ENCODE peak calls at places on chromosomes 3 and 15, in seven cellular contexts. M is pancreas; V is breast epithelium; W is right atrium auricular region; Q is A549; D is epithelial cell of esophagus; B is CD4-positive, alpha-beta T cell. T is an unnamed sample.

GRCh38 chr3:142337994-142338393 is 109.8 kb downstream of the XRN1 start:
- DNase-seq in M (no peak), V (no peak), W (no peak), Q (no peak), D (no peak), B (no peak), T (no peak)

GRCh38 chr3:55877703-55878102 is 390.6 kb upstream of the WNT5A start:
- DNase-seq in M (no peak), V (no peak), W (no peak), Q (no peak), D (no peak), B (no peak), T (no peak)

GRCh38 chr3:11434017-11434526 is 161.9 kb downstream of the ATG7 start:
- DNase-seq in M (no peak), V (no peak), W (peak), Q (no peak), D (peak), B (no peak), T (no peak)

GRCh38 chr3:34568766-34569165 is 770.3 kb downstream of the PDCD6IP start:
- DNase-seq in M (no peak), V (no peak), W (no peak), Q (no peak), D (no peak), B (no peak), T (no peak)

GRCh38 chr15:80210612-80211554 is 41.1 kb downstream of the CTXND1 start:
- DNase-seq in M (no peak), V (no peak), W (peak), Q (no peak), D (no peak), B (no peak), T (peak)

GRCh38 chr15:57415559-57415958 is 39.3 kb downstream of the CGNL1 start:
- DNase-seq in M (no peak), V (no peak), W (peak), Q (no peak), D (no peak), B (no peak), T (no peak)

GRCh38 chr15:74432968-74433591 is 678 bp downstream of the SEMA7A start:
- DNase-seq in M (no peak), V (no peak), W (no peak), Q (no peak), D (no peak), B (no peak), T (no peak)

GRCh38 chr3:183116051-183116614 is 16.8 kb upstream of the MCCC1 start:
- DNase-seq in M (peak), V (no peak), W (no peak), Q (peak), D (peak), B (peak), T (peak)

GRCh38 chr3:118817748-118818165 is 216.9 kb downstream of the IGSF11 start:
- DNase-seq in M (no peak), V (no peak), W (no peak), Q (peak), D (peak), B (peak), T (no peak)

GRCh38 chr3:59248976-59249375 is 199.2 kb upstream of the CFAP20DC start:
- DNase-seq in M (no peak), V (no peak), W (no peak), Q (no peak), D (no peak), B (no peak), T (no peak)

GRCh38 chr3:197234947-197235914 is 63.2 kb downstream of the DLG1 start:
- DNase-seq in M (no peak), V (no peak), W (no peak), Q (no peak), D (peak), B (no peak), T (no peak)

GRCh38 chr3:30680789-30681188 is 74.4 kb downstream of the TGFBR2 start:
- DNase-seq in M (no peak), V (no peak), W (no peak), Q (no peak), D (no peak), B (no peak), T (no peak)

GRCh38 chr3:133987933-133988484 is 41.7 kb downstream of the SLCO2A1 start:
- DNase-seq in M (no peak), V (no peak), W (no peak), Q (no peak), D (no peak), B (no peak), T (no peak)

GRCh38 chr3:177606891-177607290 is 409.6 kb upstream of the TBL1XR1 start:
- DNase-seq in M (no peak), V (peak), W (no peak), Q (no peak), D (peak), B (no peak), T (no peak)

GRCh38 chr3:129003578-129004112 is 2.5 kb downstream of the EFCC1 start:
- DNase-seq in M (peak), V (no peak), W (no peak), Q (no peak), D (peak), B (peak), T (no peak)

GRCh38 chr3:9088431-9089353 is 125.4 kb upstream of the RAD18 start:
- DNase-seq in M (no peak), V (no peak), W (no peak), Q (no peak), D (peak), B (no peak), T (no peak)

GRCh38 chr3:78823859-78824258 is 943.9 kb downstream of the ROBO1 start:
- DNase-seq in M (no peak), V (no peak), W (no peak), Q (no peak), D (peak), B (no peak), T (no peak)

GRCh38 chr15:70741107-70741511 is 22.2 kb downstream of the UACA start:
- DNase-seq in M (no peak), V (no peak), W (peak), Q (peak), D (peak), B (no peak), T (no peak)

GRCh38 chr3:13199006-13199776 is 126.0 kb upstream of the IQSEC1 start:
- DNase-seq in M (no peak), V (peak), W (no peak), Q (no peak), D (no peak), B (no peak), T (no peak)

DNA sequence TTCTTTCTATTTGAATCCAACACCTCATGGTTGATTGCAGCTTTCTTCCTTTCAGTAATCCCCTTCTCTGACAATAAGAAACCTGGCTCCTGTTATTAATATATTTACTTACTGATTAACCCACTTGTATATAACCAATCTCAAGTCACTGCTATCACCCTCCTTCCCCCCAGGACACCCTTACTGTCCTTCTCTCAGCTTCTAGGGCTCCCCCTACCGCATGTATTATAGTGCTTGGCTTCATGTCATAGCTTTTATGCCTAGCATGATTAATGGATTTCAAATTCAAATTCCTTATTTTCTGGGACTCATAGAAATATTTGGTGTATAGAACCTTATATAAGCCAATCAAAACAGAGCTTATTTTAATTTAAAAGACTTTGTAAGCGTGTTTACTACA is 75.7 kb upstream of the BNIP2 start:
- DNase-seq in M (no peak), V (no peak), W (no peak), Q (no peak), D (peak), B (no peak), T (no peak)
- TF ChIP-seq CTCF in M (no peak), V (no peak), W (no peak), Q (no peak), D (peak), B (no peak), T (no peak)

GRCh38 chr15:75508741-75509532 is 57.4 kb upstream of the SIN3A start:
- DNase-seq in M (no peak), V (no peak), W (no peak), Q (peak), D (peak), B (no peak), T (no peak)
- TF ChIP-seq CTCF in M (no peak), V (peak), W (peak), Q (peak), D (peak), B (peak), T (peak)

GRCh38 chr3:64223809-64224570 is 1.3 kb downstream of the PRICKLE2 start:
- DNase-seq in M (no peak), V (no peak), W (no peak), Q (no peak), D (no peak), B (no peak), T (no peak)
- TF ChIP-seq CTCF in M (no peak), V (no peak), W (no peak), Q (peak), D (peak), B (no peak), T (peak)

GRCh38 chr3:29677421-29677820 is 396.6 kb downstream of the RBMS3 start:
- DNase-seq in M (no peak), V (no peak), W (no peak), Q (no peak), D (no peak), B (no peak), T (no peak)
- TF ChIP-seq CTCF in M (no peak), V (no peak), W (no peak), Q (no peak), D (no peak), B (no peak), T (no peak)

GRCh38 chr3:52154135-52155094 is at the start of gene POC1A:
- DNase-seq in M (peak), V (peak), W (peak), Q (peak), D (peak), B (peak), T (peak)
- TF ChIP-seq CTCF in M (no peak), V (peak), W (peak), Q (no peak), D (no peak), B (peak), T (no peak)

GRCh38 chr15:49606594-49606993 is 14.0 kb downstream of the FAM227B start:
- DNase-seq in M (no peak), V (no peak), W (no peak), Q (no peak), D (no peak), B (no peak), T (no peak)
- TF ChIP-seq CTCF in M (no peak), V (no peak), W (no peak), Q (no peak), D (peak), B (no peak), T (peak)